ENCODE peak calls at places on chromosomes 5 and 9, in five cellular contexts. V is nucleus accumbens; G is activated T-helper 9 cell treated with anti-CD3 and anti-CD28 coated beads, Interleukin-2, amount 50 U/mL, for 16 hours; Q is brain microvascular endothelial cell; H is HuH-7.5. X is an unnamed sample.

GRCh38 chr9:105662184-105663104 is at the start of gene TAL2:
- DNase-seq in V (no peak), G (no peak), Q (no peak), H (no peak), X (no peak)

GRCh38 chr9:89410709-89411111 is 87.2 kb downstream of the SEMA4D start:
- DNase-seq in V (no peak), G (peak; percentile 55), Q (no peak), H (no peak), X (no peak)

GRCh38 chr9:1939926-1940368 is 75.2 kb upstream of the SMARCA2 start:
- DNase-seq in V (no peak), G (no peak), Q (no peak), H (no peak), X (peak; percentile 30)

GRCh38 chr5:150778517-150779396 is at the start of gene SMIM3:
- DNase-seq in V (no peak), G (peak; percentile 57), Q (peak; percentile 44), H (peak; percentile 43), X (peak; percentile 88)

GRCh38 chr5:179986328-179986727 is 78.6 kb upstream of the TBC1D9B start:
- DNase-seq in V (no peak), G (no peak), Q (no peak), H (no peak), X (no peak)

GRCh38 chr5:175032741-175033151 is 308.4 kb downstream of the MSX2 start:
- DNase-seq in V (peak; percentile 31), G (no peak), Q (no peak), H (no peak), X (no peak)

GRCh38 chr9:131407717-131408195 is 13.9 kb downstream of the PRRC2B start:
- DNase-seq in V (no peak), G (no peak), Q (no peak), H (no peak), X (peak; percentile 60)

GRCh38 chr9:123097709-123098459 is 64.4 kb downstream of the GPR21 start:
- DNase-seq in V (no peak), G (no peak), Q (no peak), H (no peak), X (no peak)

GRCh38 chr5:125316913-125317545 is 570.6 kb upstream of the ZNF608 start:
- DNase-seq in V (no peak), G (no peak), Q (no peak), H (no peak), X (no peak)

GRCh38 chr5:137231535-137231934 is 267.6 kb downstream of the SPOCK1 start:
- DNase-seq in V (no peak), G (no peak), Q (no peak), H (no peak), X (no peak)

GRCh38 chr9:126440042-126440441 is 113.4 kb downstream of the MVB12B start:
- DNase-seq in V (no peak), G (no peak), Q (no peak), H (no peak), X (no peak)

GRCh38 chr9:114981095-114981494 is 50.7 kb upstream of the TNFSF8 start:
- DNase-seq in V (no peak), G (no peak), Q (no peak), H (no peak), X (no peak)

GRCh38 chr5:139636207-139636792 is 11.8 kb upstream of the CXXC5 start:
- DNase-seq in V (no peak), G (no peak), Q (no peak), H (no peak), X (no peak)

X was measured in lower lobe of right lung.